ENCODE peak calls at places on chromosomes 2 and 18, in four cellular contexts. U, B, C and S are unnamed samples.

GRCh38 chr2:65604246-65604645 is 171.8 kb upstream of the SPRED2 start:
- DNase-seq in U (no peak), B (no peak), C (no peak), S (no peak)

GRCh38 chr2:143581134-143581533 is 451.9 kb downstream of the ARHGAP15 start:
- DNase-seq in U (no peak), B (no peak), C (no peak), S (no peak)

GRCh38 chr2:100043246-100043890 is 99.0 kb downstream of the AFF3 start:
- DNase-seq in U (no peak), B (no peak), C (no peak), S (no peak)

GRCh38 chr18:63422862-63423304 is 607 bp upstream of the VPS4B start:
- DNase-seq in U (no peak), B (no peak), C (no peak), S (no peak)

GRCh38 chr2:32712870-32713269 is 85.0 kb downstream of the TTC27 start:
- DNase-seq in U (no peak), B (no peak), C (no peak), S (no peak)

GRCh38 chr2:166343467-166343866 is 32.3 kb downstream of the SCN9A start:
- DNase-seq in U (no peak), B (no peak), C (no peak), S (no peak)

GRCh38 chr2:43214253-43214652 is 12.2 kb downstream of the ZFP36L2 start:
- DNase-seq in U (no peak), B (no peak), C (no peak), S (no peak)

GRCh38 chr2:5495616-5496015 is 196.6 kb upstream of the SOX11 start:
- DNase-seq in U (no peak), B (no peak), C (no peak), S (no peak)

GRCh38 chr2:233929352-233929843 is 12.2 kb downstream of the TRPM8 start:
- DNase-seq in U (no peak), B (no peak), C (no peak), S (no peak)

DNA sequence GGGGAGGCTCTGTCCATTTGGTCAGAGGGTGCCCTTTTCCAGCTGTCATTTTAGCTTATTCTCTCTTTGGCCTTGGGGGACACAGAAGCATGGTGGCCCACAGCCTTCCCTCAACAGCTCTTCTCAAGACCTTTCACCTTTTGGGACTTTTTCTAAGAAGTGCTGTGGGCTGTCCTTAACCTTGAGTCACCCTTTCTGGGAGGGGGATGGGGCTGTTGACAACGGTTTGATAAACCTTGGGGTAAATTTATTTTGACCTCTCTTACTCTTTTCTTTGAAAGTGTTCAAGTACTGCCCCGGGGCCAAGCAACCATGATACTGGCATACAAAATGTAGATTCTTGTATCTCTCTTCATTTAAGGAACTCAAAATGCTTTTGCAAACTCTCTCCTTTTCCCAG is 13.7 kb downstream of the IGFBP5 start:
- DNase-seq in U (peak; percentile 53), B (no peak), C (no peak), S (no peak)
- TF ChIP-seq TAF1 in U (no peak), B (no peak), C (no peak), S (no peak)

GRCh38 chr2:102064679-102065674 is 73.2 kb downstream of the IL1R2 start:
- DNase-seq in U (peak; percentile 51), B (peak; percentile 86), C (no peak), S (no peak)
- TF ChIP-seq POLR2A in U (no peak), B (no peak), C (no peak), S (no peak)

DNA sequence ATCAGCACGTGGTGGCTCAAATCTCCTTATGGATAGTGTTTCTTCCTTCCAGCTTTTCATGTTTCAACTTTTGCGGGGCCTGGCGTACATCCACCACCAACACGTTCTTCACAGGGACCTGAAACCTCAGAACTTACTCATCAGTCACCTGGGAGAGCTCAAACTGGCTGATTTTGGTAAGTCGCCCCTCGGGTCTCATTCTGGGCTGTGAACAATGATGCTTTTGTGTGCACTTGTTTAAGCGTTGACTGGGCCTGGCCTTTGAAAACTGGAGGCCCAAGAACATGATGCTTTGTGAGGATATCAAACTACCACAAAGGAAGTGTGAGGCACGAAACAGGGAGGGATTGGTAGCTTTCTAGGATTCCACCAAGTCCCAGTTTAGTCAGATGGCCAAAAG is 27.5 kb downstream of the CDK15 start:
- DNase-seq in U (no peak), B (no peak), C (no peak), S (no peak)
- TF ChIP-seq TAF1 in U (no peak), B (no peak), C (no peak), S (no peak)

DNA sequence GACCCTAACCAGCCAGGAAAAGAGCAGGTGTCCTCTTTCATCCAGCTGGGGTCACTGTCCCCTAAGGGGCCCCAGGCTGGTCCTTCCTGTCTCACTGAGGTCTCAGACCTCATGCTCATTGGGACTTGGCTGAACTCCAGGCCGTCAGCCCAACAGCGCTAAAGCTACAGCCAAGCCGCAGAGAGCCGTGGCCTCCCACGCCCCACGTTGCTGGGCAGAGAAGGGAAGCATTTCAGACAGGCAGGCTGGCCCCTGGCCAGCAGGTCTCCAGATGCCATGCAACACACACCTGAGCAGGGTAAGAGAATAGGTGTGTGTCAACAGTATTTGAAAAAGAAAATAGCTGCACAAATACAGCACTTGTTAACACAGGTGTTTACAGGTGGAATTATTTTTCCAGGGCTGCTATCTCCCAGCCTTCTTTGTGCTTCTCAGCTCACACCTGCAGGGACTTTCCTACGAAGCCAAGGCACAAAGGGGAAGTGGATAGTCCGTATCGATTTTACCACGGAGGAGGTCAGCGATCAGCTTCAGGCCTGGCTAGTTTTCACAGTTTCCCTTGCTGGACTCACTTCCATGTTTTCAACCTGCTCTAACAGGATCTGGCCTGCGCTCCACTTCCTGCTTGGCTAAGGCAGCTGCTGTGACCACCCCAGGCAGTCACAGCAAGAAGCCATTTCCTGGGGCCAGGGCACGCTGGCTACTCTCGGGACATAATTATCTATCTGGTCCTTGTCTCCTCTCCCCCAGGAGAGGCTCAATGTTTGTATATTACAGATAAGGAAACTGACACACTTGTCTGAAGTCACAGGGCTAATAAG is 156.1 kb upstream of the ID2 start:
- DNase-seq in U (peak; percentile 97), B (peak; percentile 92), C (peak; percentile 61), S (peak; percentile 61)
- TF ChIP-seq POLR2A in U (no peak), B (no peak), C (no peak), S (no peak)

DNA sequence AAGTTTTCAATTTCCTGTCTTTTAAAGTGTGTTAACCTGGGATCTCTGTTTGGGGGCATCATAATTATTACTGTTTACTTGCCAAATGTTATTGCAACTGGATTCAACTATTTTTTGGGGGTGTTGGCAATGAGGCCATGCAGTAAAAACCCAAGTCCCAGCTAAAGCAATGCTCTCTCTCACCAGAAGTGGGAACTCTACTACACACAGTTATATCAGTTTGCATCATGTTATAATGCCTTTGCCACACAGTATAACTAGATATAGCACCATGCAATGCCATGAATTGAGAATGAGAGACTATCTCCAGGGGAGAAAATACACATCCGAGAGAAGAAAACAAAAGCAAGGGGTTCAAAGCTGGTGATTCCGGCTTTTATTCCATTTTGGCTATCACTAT is 79.0 kb downstream of the GCA start:
- DNase-seq in U (no peak), B (no peak), C (no peak), S (no peak)
- TF ChIP-seq TAF1 in U (no peak), B (no peak), C (no peak), S (no peak)

DNA sequence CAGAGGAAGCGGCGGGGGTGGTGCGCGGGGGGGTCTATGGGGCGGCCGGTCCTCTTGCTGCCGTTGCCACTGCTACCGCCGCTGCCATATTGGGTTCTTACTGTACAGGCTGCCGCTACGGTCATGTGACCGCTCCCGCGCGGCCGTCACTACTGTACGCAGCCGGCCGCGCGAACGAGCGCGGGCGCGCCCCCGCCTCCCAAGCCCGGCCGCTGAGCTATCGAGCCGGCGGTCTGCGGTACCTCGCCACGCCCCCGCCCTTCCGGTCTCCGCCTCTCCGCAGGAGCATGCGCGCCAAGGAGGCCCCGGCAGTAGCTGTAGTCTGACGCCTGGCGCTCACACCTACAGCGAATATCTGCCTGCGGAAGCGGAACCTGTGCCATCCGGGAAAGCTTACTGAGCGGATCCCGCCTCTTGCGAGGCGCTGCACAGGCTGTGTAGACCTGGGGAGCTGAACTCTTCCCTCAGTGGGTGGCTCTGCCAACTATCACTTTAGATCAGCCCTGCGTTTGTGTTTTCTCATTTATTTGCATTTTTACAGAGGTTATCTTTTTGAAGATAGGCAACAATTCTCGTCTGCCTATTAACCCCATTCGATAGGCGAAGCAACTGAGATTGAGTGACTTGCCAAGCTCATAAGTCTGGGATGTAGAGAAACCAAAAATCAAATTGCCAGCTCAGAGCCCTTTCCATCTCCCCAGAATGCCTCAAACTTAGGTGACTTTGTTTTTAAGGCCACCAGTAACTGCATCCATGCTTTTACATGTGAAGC is at the start of gene ASXL2:
- DNase-seq in U (peak; percentile 98), B (peak; percentile 97), C (peak; percentile 83), S (peak; percentile 76)
- TF ChIP-seq POLR2A in U (peak; percentile 79), B (peak; percentile 96), C (peak; percentile 90), S (peak; percentile 90)

GRCh38 chr2:28693223-28693622 is 58.4 kb upstream of the PPP1CB start:
- DNase-seq in U (no peak), B (no peak), C (no peak), S (no peak)

GRCh38 chr2:28689764-28690163 is 61.9 kb upstream of the PPP1CB start:
- DNase-seq in U (no peak), B (no peak), C (no peak), S (no peak)

GRCh38 chr2:28692411-28692810 is 59.2 kb upstream of the PPP1CB start:
- DNase-seq in U (no peak), B (peak; percentile 44), C (no peak), S (no peak)

GRCh38 chr2:28694364-28694763 is 57.3 kb upstream of the PPP1CB start:
- DNase-seq in U (no peak), B (no peak), C (no peak), S (no peak)

GRCh38 chr2:28691774-28692281 is 59.8 kb upstream of the PPP1CB start:
- DNase-seq in U (no peak), B (peak; percentile 92), C (no peak), S (no peak)
- TF ChIP-seq TAF1 in U (no peak), B (no peak), C (no peak), S (no peak)

DNA sequence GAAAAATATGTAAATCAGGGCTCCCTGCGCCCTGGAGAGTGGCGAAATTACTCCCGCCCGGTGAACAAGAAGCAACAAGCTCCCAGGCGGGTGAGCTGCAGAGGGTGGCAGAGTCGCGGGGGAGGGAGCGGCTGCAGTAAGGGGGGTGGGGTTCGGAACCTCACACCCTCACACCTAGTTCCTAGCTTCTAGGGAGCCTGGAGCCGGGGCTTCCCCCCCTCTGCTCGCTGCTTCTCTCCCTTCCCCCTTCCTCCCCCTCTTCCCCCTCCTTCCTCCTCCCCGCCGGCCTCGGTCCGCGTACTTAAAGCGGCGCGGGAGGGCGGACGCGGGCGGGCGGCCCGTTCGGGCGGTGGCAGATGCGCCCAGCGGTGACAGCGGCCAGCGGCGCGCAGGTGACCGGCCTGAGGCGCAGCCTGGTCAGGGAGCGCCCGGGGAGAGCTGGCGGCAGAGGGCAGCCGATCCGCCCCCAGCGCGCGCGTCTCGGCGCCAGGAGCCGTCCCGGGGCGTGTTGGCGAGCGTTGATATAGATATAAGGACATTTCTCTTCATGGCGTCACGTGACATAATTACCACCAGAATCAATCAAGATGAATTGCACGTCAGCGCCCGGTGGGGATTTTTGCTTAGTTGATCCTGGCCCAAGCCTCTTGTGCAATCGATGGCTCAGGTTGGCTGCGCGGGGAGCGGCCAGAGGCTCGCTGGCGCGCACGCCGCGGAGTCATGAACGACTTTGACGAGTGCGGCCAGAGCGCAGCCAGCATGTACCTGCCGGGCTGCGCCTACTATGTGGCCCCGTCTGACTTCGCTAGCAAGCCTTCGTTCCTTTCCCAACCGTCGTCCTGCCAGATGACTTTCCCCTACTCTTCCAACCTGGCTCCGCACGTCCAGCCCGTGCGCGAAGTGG is at the start of gene HOXD11:
- DNase-seq in U (no peak), B (no peak), C (no peak), S (no peak)
- TF ChIP-seq POLR2A in U (no peak), B (no peak), C (no peak), S (no peak)